ENCODE peak calls at places on chromosomes 4 and X, in eight cellular contexts. One of them, this sample, is unnamed.

GRCh38 chrX:45956222-45956867 is 588.9 kb downstream of the ZNF674 start:
- DNase-seq in HTR-8/SVneo: no peak
- DNase-seq in SW480: no peak
- DNase-seq in T-cell: no peak
- DNase-seq in HS-5: no peak
- DNase-seq in endothelial cell of umbilical vein: no peak
- DNase-seq in hypothalamus: no peak
- DNase-seq in activated T-helper 9 cell treated with anti-CD3 and anti-CD28 coated beads, Interleukin-2, amount 50 U/mL, for 16 hours: no peak
- DNase-seq in this sample: no peak

GRCh38 chr4:6875431-6875831 is 34.2 kb upstream of the TBC1D14 start:
- DNase-seq in T-cell: no peak
- DNase-seq in endothelial cell of umbilical vein: no peak
- DNase-seq in SW480: no peak
- DNase-seq in activated T-helper 9 cell treated with anti-CD3 and anti-CD28 coated beads, Interleukin-2, amount 50 U/mL, for 16 hours: no peak
- DNase-seq in hypothalamus: no peak
- DNase-seq in HTR-8/SVneo: no peak
- DNase-seq in HS-5: no peak
- DNase-seq in this sample: no peak

GRCh38 chr4:3446631-3447320 is 5.0 kb downstream of the HGFAC start:
- DNase-seq in endothelial cell of umbilical vein: no peak
- DNase-seq in HTR-8/SVneo: no peak
- DNase-seq in SW480: no peak
- DNase-seq in T-cell: no peak
- DNase-seq in hypothalamus: no peak
- DNase-seq in HS-5: no peak
- DNase-seq in activated T-helper 9 cell treated with anti-CD3 and anti-CD28 coated beads, Interleukin-2, amount 50 U/mL, for 16 hours: no peak
- DNase-seq in this sample: no peak

GRCh38 chrX:51804741-51805140 is 61.5 kb downstream of the GSPT2 start:
- DNase-seq in HS-5: no peak
- DNase-seq in activated T-helper 9 cell treated with anti-CD3 and anti-CD28 coated beads, Interleukin-2, amount 50 U/mL, for 16 hours: no peak
- DNase-seq in hypothalamus: no peak
- DNase-seq in SW480: no peak
- DNase-seq in T-cell: no peak
- DNase-seq in endothelial cell of umbilical vein: no peak
- DNase-seq in HTR-8/SVneo: no peak
- DNase-seq in this sample: no peak

GRCh38 chrX:1385251-1385794 is 6.6 kb downstream of the SLC25A6 start:
- DNase-seq in HS-5: no peak
- DNase-seq in endothelial cell of umbilical vein: no peak
- DNase-seq in HTR-8/SVneo: no peak
- DNase-seq in SW480: no peak
- DNase-seq in T-cell: no peak
- DNase-seq in activated T-helper 9 cell treated with anti-CD3 and anti-CD28 coated beads, Interleukin-2, amount 50 U/mL, for 16 hours: no peak
- DNase-seq in hypothalamus: no peak
- DNase-seq in this sample: no peak

GRCh38 chrX:121336831-121337421 is 289.5 kb downstream of the GLUD2 start:
- DNase-seq in T-cell: no peak
- DNase-seq in SW480: no peak
- DNase-seq in endothelial cell of umbilical vein: no peak
- DNase-seq in HTR-8/SVneo: no peak
- DNase-seq in hypothalamus: no peak
- DNase-seq in activated T-helper 9 cell treated with anti-CD3 and anti-CD28 coated beads, Interleukin-2, amount 50 U/mL, for 16 hours: no peak
- DNase-seq in HS-5: no peak
- DNase-seq in this sample: no peak

GRCh38 chrX:130039847-130040246 is 57.4 kb downstream of the BCORL1 start:
- DNase-seq in HTR-8/SVneo: no peak
- DNase-seq in hypothalamus: no peak
- DNase-seq in T-cell: no peak
- DNase-seq in activated T-helper 9 cell treated with anti-CD3 and anti-CD28 coated beads, Interleukin-2, amount 50 U/mL, for 16 hours: no peak
- DNase-seq in SW480: no peak
- DNase-seq in endothelial cell of umbilical vein: no peak
- DNase-seq in HS-5: no peak
- DNase-seq in this sample: no peak

GRCh38 chrX:56789518-56790070 is 60.6 kb downstream of the NBDY start:
- DNase-seq in hypothalamus: no peak
- DNase-seq in HTR-8/SVneo: no peak
- DNase-seq in HS-5: no peak
- DNase-seq in T-cell: no peak
- DNase-seq in SW480: no peak
- DNase-seq in activated T-helper 9 cell treated with anti-CD3 and anti-CD28 coated beads, Interleukin-2, amount 50 U/mL, for 16 hours: no peak
- DNase-seq in endothelial cell of umbilical vein: no peak
- DNase-seq in this sample: no peak

GRCh38 chrX:38799995-38800394 is 1.3 kb upstream of the MID1IP1 start:
- DNase-seq in HS-5: no peak
- DNase-seq in activated T-helper 9 cell treated with anti-CD3 and anti-CD28 coated beads, Interleukin-2, amount 50 U/mL, for 16 hours: no peak
- DNase-seq in endothelial cell of umbilical vein: no peak
- DNase-seq in T-cell: no peak
- DNase-seq in hypothalamus: no peak
- DNase-seq in SW480: no peak
- DNase-seq in HTR-8/SVneo: no peak
- DNase-seq in this sample: peak; percentile 24

GRCh38 chr4:153576443-153576774 is 107.7 kb upstream of the TLR2 start:
- DNase-seq in SW480: no peak
- DNase-seq in hypothalamus: no peak
- DNase-seq in endothelial cell of umbilical vein: no peak
- DNase-seq in activated T-helper 9 cell treated with anti-CD3 and anti-CD28 coated beads, Interleukin-2, amount 50 U/mL, for 16 hours: no peak
- DNase-seq in HS-5: no peak
- DNase-seq in T-cell: no peak
- DNase-seq in HTR-8/SVneo: no peak
- DNase-seq in this sample: no peak

GRCh38 chr4:1802151-1802715 is 9.1 kb downstream of the FGFR3 start:
- DNase-seq in SW480: no peak
- DNase-seq in T-cell: no peak
- DNase-seq in HTR-8/SVneo: no peak
- DNase-seq in HS-5: no peak
- DNase-seq in endothelial cell of umbilical vein: no peak
- DNase-seq in hypothalamus: no peak
- DNase-seq in activated T-helper 9 cell treated with anti-CD3 and anti-CD28 coated beads, Interleukin-2, amount 50 U/mL, for 16 hours: no peak
- DNase-seq in this sample: no peak

This sample was measured in CD4-positive, alpha-beta T cell.